ENCODE peak calls at places on chromosomes 7 and 10, in eight cellular contexts. G is glomerular endothelial cell, L is astrocyte of the spinal cord, V is AG09309, X is lung microvascular endothelial cell, Z is NCI-H2081, Q is fibroblast of the aortic adventitia, B is ELF-1. T is an unnamed sample.

GRCh38 chr10:58473966-58474365 is 38.7 kb upstream of the BICC1 start:
- DNase-seq in G (no peak), L (peak), V (no peak), X (no peak), Z (no peak), Q (peak), B (no peak), T (no peak)

GRCh38 chr10:43689618-43689954 is 40.9 kb upstream of the ZNF32 start:
- DNase-seq in G (no peak), L (no peak), V (no peak), X (peak), Z (no peak), Q (no peak), B (no peak), T (no peak)

GRCh38 chr7:123782071-123782798 is 33.4 kb upstream of the WASL start:
- DNase-seq in G (no peak), L (no peak), V (no peak), X (peak), Z (no peak), Q (no peak), B (no peak), T (no peak)

GRCh38 chr7:28784166-28784870 is 173.8 kb downstream of the TRIL start:
- DNase-seq in G (no peak), L (peak), V (peak), X (no peak), Z (no peak), Q (no peak), B (no peak), T (no peak)

GRCh38 chr10:13087986-13088618 is 11.9 kb upstream of the OPTN start:
- DNase-seq in G (no peak), L (peak), V (peak), X (no peak), Z (no peak), Q (peak), B (no peak), T (no peak)

GRCh38 chr10:130018253-130018652 is 54.2 kb upstream of the EBF3 start:
- DNase-seq in G (no peak), L (peak), V (peak), X (no peak), Z (no peak), Q (peak), B (peak), T (no peak)

GRCh38 chr7:154304740-154305679 is 252.8 kb downstream of the DPP6 start:
- DNase-seq in G (no peak), L (no peak), V (no peak), X (no peak), Z (peak), Q (no peak), B (peak), T (peak)

GRCh38 chr7:45663167-45663921 is 89.2 kb downstream of the ADCY1 start:
- DNase-seq in G (no peak), L (no peak), V (no peak), X (peak), Z (no peak), Q (peak), B (peak), T (no peak)

GRCh38 chr10:34908472-34908871 is 93.4 kb upstream of the PARD3 start:
- DNase-seq in G (no peak), L (peak), V (peak), X (no peak), Z (no peak), Q (peak), B (no peak), T (no peak)

GRCh38 chr7:92824450-92824849 is 11.9 kb downstream of the CDK6 start:
- DNase-seq in G (no peak), L (no peak), V (no peak), X (no peak), Z (no peak), Q (no peak), B (no peak), T (no peak)

GRCh38 chr10:8361510-8361844 is 307.0 kb downstream of the GATA3 start:
- DNase-seq in G (no peak), L (no peak), V (no peak), X (no peak), Z (no peak), Q (peak), B (peak), T (no peak)

GRCh38 chr7:30594055-30594539 is 581 bp upstream of the GARS1 start:
- DNase-seq in G (no peak), L (no peak), V (no peak), X (peak), Z (peak), Q (peak), B (no peak), T (peak)

GRCh38 chr7:17558558-17559332 is 260.3 kb downstream of the AHR start:
- DNase-seq in G (no peak), L (no peak), V (no peak), X (no peak), Z (no peak), Q (no peak), B (no peak), T (no peak)

GRCh38 chr10:123551259-123551658 is 114.9 kb upstream of the GPR26 start:
- DNase-seq in G (no peak), L (no peak), V (no peak), X (no peak), Z (no peak), Q (no peak), B (no peak), T (no peak)

GRCh38 chr10:80458263-80458625 is 4.1 kb downstream of the TSPAN14 start:
- DNase-seq in G (no peak), L (no peak), V (no peak), X (no peak), Z (no peak), Q (no peak), B (no peak), T (no peak)

GRCh38 chr7:7103343-7104313 is 78.7 kb upstream of the C1GALT1 start:
- DNase-seq in G (peak), L (peak), V (peak), X (peak), Z (peak), Q (peak), B (peak), T (peak)

GRCh38 chr10:96670786-96671185 is 49.5 kb downstream of the PIK3AP1 start:
- DNase-seq in G (no peak), L (peak), V (no peak), X (no peak), Z (peak), Q (no peak), B (no peak), T (peak)

GRCh38 chr10:93496322-93497041 is at the start of gene CEP55:
- DNase-seq in G (no peak), L (peak), V (no peak), X (peak), Z (peak), Q (peak), B (peak), T (peak)

GRCh38 chr10:11087372-11087771 is 69.7 kb downstream of the CELF2 start:
- DNase-seq in G (no peak), L (no peak), V (no peak), X (no peak), Z (no peak), Q (no peak), B (no peak), T (no peak)

GRCh38 chr10:97898429-97898828 is 48.8 kb downstream of the GOLGA7B start:
- DNase-seq in G (no peak), L (no peak), V (no peak), X (no peak), Z (no peak), Q (no peak), B (no peak), T (no peak)

GRCh38 chr10:121589553-121589952 is 8.7 kb downstream of the FGFR2 start:
- DNase-seq in G (no peak), L (no peak), V (no peak), X (no peak), Z (no peak), Q (no peak), B (no peak), T (no peak)

GRCh38 chr7:134886353-134887057 is 99.8 kb upstream of the AGBL3 start:
- DNase-seq in G (no peak), L (peak), V (no peak), X (peak), Z (peak), Q (peak), B (no peak), T (peak)

GRCh38 chr10:128625926-128626325 is 499.7 kb upstream of the MKI67 start:
- DNase-seq in G (no peak), L (no peak), V (no peak), X (no peak), Z (no peak), Q (no peak), B (no peak), T (no peak)

GRCh38 chr7:41045556-41046123 is 657.2 kb downstream of the INHBA start:
- DNase-seq in G (no peak), L (no peak), V (no peak), X (peak), Z (no peak), Q (no peak), B (peak), T (peak)

GRCh38 chr10:78336402-78336791 is 302.7 kb downstream of the RPS24 start:
- DNase-seq in G (no peak), L (peak), V (peak), X (no peak), Z (no peak), Q (peak), B (no peak), T (no peak)

GRCh38 chr7:91050677-91051076 is 213.6 kb upstream of the FZD1 start:
- DNase-seq in G (no peak), L (no peak), V (no peak), X (peak), Z (no peak), Q (peak), B (no peak), T (no peak)

GRCh38 chr7:131027287-131027773 is 293.3 kb upstream of the KLF14 start:
- DNase-seq in G (no peak), L (no peak), V (peak), X (no peak), Z (no peak), Q (peak), B (peak), T (no peak)

GRCh38 chr7:156545989-156546388 is 94.6 kb upstream of the RNF32 start:
- DNase-seq in G (no peak), L (peak), V (no peak), X (no peak), Z (peak), Q (no peak), B (no peak), T (no peak)

GRCh38 chr7:27826347-27826746 is 86.4 kb downstream of the TAX1BP1 start:
- DNase-seq in G (no peak), L (no peak), V (no peak), X (no peak), Z (no peak), Q (no peak), B (no peak), T (no peak)

GRCh38 chr7:74302745-74303221 is 13.6 kb downstream of the CLIP2 start:
- DNase-seq in G (no peak), L (no peak), V (no peak), X (no peak), Z (no peak), Q (no peak), B (no peak), T (no peak)

GRCh38 chr7:103821105-103821504 is 168.4 kb downstream of the RELN start:
- DNase-seq in G (no peak), L (no peak), V (no peak), X (no peak), Z (no peak), Q (no peak), B (no peak), T (no peak)

GRCh38 chr7:46024263-46024916 is 103.3 kb upstream of the IGFBP3 start:
- DNase-seq in G (no peak), L (no peak), V (no peak), X (no peak), Z (no peak), Q (no peak), B (no peak), T (no peak)

GRCh38 chr10:35219906-35220890 is 93.6 kb downstream of the CREM start:
- DNase-seq in G (no peak), L (peak), V (no peak), X (no peak), Z (no peak), Q (peak), B (no peak), T (no peak)

GRCh38 chr10:22761569-22762220 is 47.3 kb upstream of the PIP4K2A start:
- DNase-seq in G (no peak), L (no peak), V (no peak), X (no peak), Z (no peak), Q (no peak), B (no peak), T (no peak)

GRCh38 chr7:116576350-116577319 is 51.8 kb downstream of the CAV1 start:
- DNase-seq in G (peak), L (peak), V (peak), X (peak), Z (no peak), Q (peak), B (no peak), T (no peak)

GRCh38 chr10:84339025-84339424 is 10.6 kb downstream of the CCSER2 start:
- DNase-seq in G (no peak), L (no peak), V (no peak), X (no peak), Z (no peak), Q (no peak), B (no peak), T (no peak)

GRCh38 chr7:130952477-130952876 is 218.5 kb upstream of the KLF14 start:
- DNase-seq in G (no peak), L (no peak), V (no peak), X (no peak), Z (no peak), Q (no peak), B (no peak), T (no peak)

T was measured in NCI-H2029.